ENCODE peak calls at places on chromosomes 4 and X, in nine cellular contexts. One of them, this sample, is unnamed.

GRCh38 chrX:118864063-118864630 is 40.5 kb downstream of the ZCCHC12 start:
- DNase-seq in MM.1S: no peak
- DNase-seq in dorsolateral prefrontal cortex: no peak
- DNase-seq in GM19239: no peak
- DNase-seq in T-helper 9 cell: no peak
- DNase-seq in activated T-cell treated with anti-CD3 and anti-CD28 coated beads, Interleukin-2, amount 50 U/mL, for 1 hour: no peak
- DNase-seq in AG20443: no peak
- DNase-seq in natural killer cell treated with Interleukin-12 subunit alpha and Interleukin-12 subunit beta and Interleukin-15 and Interleukin-18, amount 100 ng/mL, for 72 hours: no peak
- DNase-seq in MV-4-11: no peak
- DNase-seq in this sample: no peak

GRCh38 chrX:73563740-73564073 is 710 bp downstream of the CHIC1 start:
- DNase-seq in natural killer cell treated with Interleukin-12 subunit alpha and Interleukin-12 subunit beta and Interleukin-15 and Interleukin-18, amount 100 ng/mL, for 72 hours: no peak
- DNase-seq in GM19239: no peak
- DNase-seq in T-helper 9 cell: no peak
- DNase-seq in AG20443: peak
- DNase-seq in activated T-cell treated with anti-CD3 and anti-CD28 coated beads, Interleukin-2, amount 50 U/mL, for 1 hour: no peak
- DNase-seq in MM.1S: peak
- DNase-seq in MV-4-11: no peak
- DNase-seq in dorsolateral prefrontal cortex: no peak
- DNase-seq in this sample: no peak

GRCh38 chr4:156293657-156294297 is 340.1 kb upstream of the CTSO start:
- DNase-seq in dorsolateral prefrontal cortex: no peak
- DNase-seq in GM19239: no peak
- DNase-seq in MM.1S: no peak
- DNase-seq in activated T-cell treated with anti-CD3 and anti-CD28 coated beads, Interleukin-2, amount 50 U/mL, for 1 hour: no peak
- DNase-seq in AG20443: no peak
- DNase-seq in T-helper 9 cell: no peak
- DNase-seq in natural killer cell treated with Interleukin-12 subunit alpha and Interleukin-12 subunit beta and Interleukin-15 and Interleukin-18, amount 100 ng/mL, for 72 hours: no peak
- DNase-seq in MV-4-11: no peak
- DNase-seq in this sample: no peak

GRCh38 chr4:121784975-121785374 is 16.1 kb upstream of the EXOSC9 start:
- DNase-seq in dorsolateral prefrontal cortex: no peak
- DNase-seq in GM19239: no peak
- DNase-seq in MM.1S: no peak
- DNase-seq in T-helper 9 cell: no peak
- DNase-seq in natural killer cell treated with Interleukin-12 subunit alpha and Interleukin-12 subunit beta and Interleukin-15 and Interleukin-18, amount 100 ng/mL, for 72 hours: no peak
- DNase-seq in activated T-cell treated with anti-CD3 and anti-CD28 coated beads, Interleukin-2, amount 50 U/mL, for 1 hour: no peak
- DNase-seq in AG20443: peak
- DNase-seq in MV-4-11: no peak
- DNase-seq in this sample: no peak

GRCh38 chr4:156196722-156197121 is 243.1 kb upstream of the CTSO start:
- DNase-seq in T-helper 9 cell: no peak
- DNase-seq in activated T-cell treated with anti-CD3 and anti-CD28 coated beads, Interleukin-2, amount 50 U/mL, for 1 hour: no peak
- DNase-seq in AG20443: no peak
- DNase-seq in natural killer cell treated with Interleukin-12 subunit alpha and Interleukin-12 subunit beta and Interleukin-15 and Interleukin-18, amount 100 ng/mL, for 72 hours: no peak
- DNase-seq in GM19239: no peak
- DNase-seq in MM.1S: no peak
- DNase-seq in MV-4-11: no peak
- DNase-seq in dorsolateral prefrontal cortex: no peak
- DNase-seq in this sample: no peak

GRCh38 chr4:27010334-27010940 is 149.8 kb downstream of the STIM2 start:
- DNase-seq in activated T-cell treated with anti-CD3 and anti-CD28 coated beads, Interleukin-2, amount 50 U/mL, for 1 hour: peak
- DNase-seq in MV-4-11: peak
- DNase-seq in dorsolateral prefrontal cortex: peak
- DNase-seq in GM19239: no peak
- DNase-seq in natural killer cell treated with Interleukin-12 subunit alpha and Interleukin-12 subunit beta and Interleukin-15 and Interleukin-18, amount 100 ng/mL, for 72 hours: no peak
- DNase-seq in MM.1S: peak
- DNase-seq in T-helper 9 cell: peak
- DNase-seq in AG20443: peak
- DNase-seq in this sample: peak

GRCh38 chr4:120723105-120723504 is 199.4 kb downstream of the PRDM5 start:
- DNase-seq in MM.1S: no peak
- DNase-seq in dorsolateral prefrontal cortex: no peak
- DNase-seq in T-helper 9 cell: no peak
- DNase-seq in GM19239: no peak
- DNase-seq in MV-4-11: no peak
- DNase-seq in natural killer cell treated with Interleukin-12 subunit alpha and Interleukin-12 subunit beta and Interleukin-15 and Interleukin-18, amount 100 ng/mL, for 72 hours: no peak
- DNase-seq in activated T-cell treated with anti-CD3 and anti-CD28 coated beads, Interleukin-2, amount 50 U/mL, for 1 hour: no peak
- DNase-seq in AG20443: no peak
- DNase-seq in this sample: no peak

GRCh38 chrX:30751497-30751896 is 98.3 kb downstream of the GK start:
- DNase-seq in natural killer cell treated with Interleukin-12 subunit alpha and Interleukin-12 subunit beta and Interleukin-15 and Interleukin-18, amount 100 ng/mL, for 72 hours: no peak
- DNase-seq in MV-4-11: no peak
- DNase-seq in T-helper 9 cell: no peak
- DNase-seq in activated T-cell treated with anti-CD3 and anti-CD28 coated beads, Interleukin-2, amount 50 U/mL, for 1 hour: no peak
- DNase-seq in MM.1S: no peak
- DNase-seq in GM19239: no peak
- DNase-seq in AG20443: no peak
- DNase-seq in dorsolateral prefrontal cortex: no peak
- DNase-seq in this sample: no peak

GRCh38 chr4:16268290-16268689 is 42.0 kb upstream of the TAPT1 start:
- DNase-seq in activated T-cell treated with anti-CD3 and anti-CD28 coated beads, Interleukin-2, amount 50 U/mL, for 1 hour: no peak
- DNase-seq in GM19239: no peak
- DNase-seq in AG20443: no peak
- DNase-seq in MV-4-11: no peak
- DNase-seq in T-helper 9 cell: no peak
- DNase-seq in MM.1S: no peak
- DNase-seq in dorsolateral prefrontal cortex: no peak
- DNase-seq in natural killer cell treated with Interleukin-12 subunit alpha and Interleukin-12 subunit beta and Interleukin-15 and Interleukin-18, amount 100 ng/mL, for 72 hours: no peak
- DNase-seq in this sample: no peak

GRCh38 chr4:36177946-36178345 is 66.4 kb downstream of the ARAP2 start:
- DNase-seq in MM.1S: no peak
- DNase-seq in T-helper 9 cell: no peak
- DNase-seq in natural killer cell treated with Interleukin-12 subunit alpha and Interleukin-12 subunit beta and Interleukin-15 and Interleukin-18, amount 100 ng/mL, for 72 hours: no peak
- DNase-seq in dorsolateral prefrontal cortex: no peak
- DNase-seq in AG20443: no peak
- DNase-seq in GM19239: no peak
- DNase-seq in activated T-cell treated with anti-CD3 and anti-CD28 coated beads, Interleukin-2, amount 50 U/mL, for 1 hour: no peak
- DNase-seq in MV-4-11: no peak
- DNase-seq in this sample: no peak

GRCh38 chrX:24799078-24799477 is 105.4 kb downstream of the POLA1 start:
- DNase-seq in MV-4-11: no peak
- DNase-seq in dorsolateral prefrontal cortex: no peak
- DNase-seq in GM19239: no peak
- DNase-seq in natural killer cell treated with Interleukin-12 subunit alpha and Interleukin-12 subunit beta and Interleukin-15 and Interleukin-18, amount 100 ng/mL, for 72 hours: no peak
- DNase-seq in AG20443: no peak
- DNase-seq in T-helper 9 cell: no peak
- DNase-seq in activated T-cell treated with anti-CD3 and anti-CD28 coated beads, Interleukin-2, amount 50 U/mL, for 1 hour: no peak
- DNase-seq in MM.1S: no peak
- DNase-seq in this sample: no peak

GRCh38 chrX:10755477-10756334 is 135.3 kb upstream of the MID1 start:
- DNase-seq in MV-4-11: peak
- DNase-seq in GM19239: no peak
- DNase-seq in natural killer cell treated with Interleukin-12 subunit alpha and Interleukin-12 subunit beta and Interleukin-15 and Interleukin-18, amount 100 ng/mL, for 72 hours: no peak
- DNase-seq in T-helper 9 cell: no peak
- DNase-seq in MM.1S: no peak
- DNase-seq in activated T-cell treated with anti-CD3 and anti-CD28 coated beads, Interleukin-2, amount 50 U/mL, for 1 hour: no peak
- DNase-seq in dorsolateral prefrontal cortex: no peak
- DNase-seq in AG20443: peak
- DNase-seq in this sample: peak

GRCh38 chr4:145589923-145590702 is 29.1 kb upstream of the MMAA start:
- DNase-seq in T-helper 9 cell: no peak
- DNase-seq in AG20443: no peak
- DNase-seq in dorsolateral prefrontal cortex: no peak
- DNase-seq in natural killer cell treated with Interleukin-12 subunit alpha and Interleukin-12 subunit beta and Interleukin-15 and Interleukin-18, amount 100 ng/mL, for 72 hours: no peak
- DNase-seq in MM.1S: no peak
- DNase-seq in GM19239: no peak
- DNase-seq in activated T-cell treated with anti-CD3 and anti-CD28 coated beads, Interleukin-2, amount 50 U/mL, for 1 hour: no peak
- DNase-seq in MV-4-11: no peak
- DNase-seq in this sample: no peak